ENCODE peak calls at places on chromosomes 7 and 10, in seven cellular contexts. I is AG09309; F is HFF-Myc; A is stimulated activated CD8-positive, alpha-beta memory T cell treated with anti-CD3 and anti-CD28 coated beads, Interleukin-15, amount 100 ng/mL, for 24 hours; H is uterus; Q is progenitor cell of endocrine pancreas; G is hippocampal formation. Y is an unnamed sample.

GRCh38 chr10:113540845-113541553 is 11.9 kb upstream of the HABP2 start:
- DNase-seq in I (no peak), F (no peak), A (no peak), H (no peak), Q (peak), G (no peak), Y (no peak)

GRCh38 chr7:103593691-103594090 is 147.7 kb upstream of the SLC26A5 start:
- DNase-seq in I (peak), F (no peak), A (no peak), H (no peak), Q (no peak), G (no peak), Y (no peak)

GRCh38 chr10:98031440-98031839 is 1.0 kb upstream of the CRTAC1 start:
- DNase-seq in I (no peak), F (no peak), A (no peak), H (no peak), Q (no peak), G (no peak), Y (no peak)

GRCh38 chr10:78724846-78725245 is 343.9 kb upstream of the ZMIZ1 start:
- DNase-seq in I (no peak), F (no peak), A (no peak), H (no peak), Q (no peak), G (no peak), Y (no peak)

GRCh38 chr10:114349505-114350211 is 54.6 kb downstream of the AFAP1L2 start:
- DNase-seq in I (no peak), F (no peak), A (no peak), H (peak), Q (no peak), G (no peak), Y (no peak)

GRCh38 chr7:130668258-130669050 is at the start of gene COPG2:
- DNase-seq in I (peak), F (peak), A (peak), H (peak), Q (peak), G (peak), Y (peak)

GRCh38 chr10:49620286-49620810 is 6.5 kb downstream of the CHAT start:
- DNase-seq in I (no peak), F (no peak), A (no peak), H (no peak), Q (no peak), G (no peak), Y (no peak)

GRCh38 chr7:25240896-25241295 is 12.6 kb upstream of the NPVF start:
- DNase-seq in I (no peak), F (no peak), A (no peak), H (no peak), Q (no peak), G (no peak), Y (no peak)

GRCh38 chr7:27377988-27378387 is 135.4 kb downstream of the EVX1 start:
- DNase-seq in I (no peak), F (no peak), A (no peak), H (no peak), Q (no peak), G (no peak), Y (no peak)

GRCh38 chr10:86149264-86149663 is 217.3 kb downstream of the GRID1 start:
- DNase-seq in I (no peak), F (no peak), A (no peak), H (no peak), Q (no peak), G (no peak), Y (no peak)

GRCh38 chr10:100735087-100735344 is 10.4 kb upstream of the PAX2 start:
- DNase-seq in I (no peak), F (no peak), A (no peak), H (no peak), Q (no peak), G (no peak), Y (no peak)

GRCh38 chr7:143288836-143289235 is 685 bp downstream of the CASP2 start:
- DNase-seq in I (no peak), F (no peak), A (no peak), H (no peak), Q (no peak), G (no peak), Y (peak)

GRCh38 chr7:80449841-80450240 is 62.0 kb downstream of the GNAT3 start:
- DNase-seq in I (no peak), F (no peak), A (no peak), H (no peak), Q (no peak), G (no peak), Y (no peak)

GRCh38 chr7:143884978-143885559 is 16.9 kb downstream of the TCAF1 start:
- DNase-seq in I (no peak), F (no peak), A (no peak), H (peak), Q (peak), G (peak), Y (peak)